ENCODE peak calls at places on chromosomes 16 and 17, in ten cellular contexts. One of them, this sample, is unnamed.

GRCh38 chr16:46911650-46912049 is 27.5 kb downstream of the GPT2 start:
- DNase-seq in mesothelial cell of epicardium: no peak
- DNase-seq in progenitor cell of endocrine pancreas: no peak
- DNase-seq in left lung: no peak
- DNase-seq in heart right ventricle: no peak
- DNase-seq in prostate gland: peak
- DNase-seq in mucosa of descending colon: no peak
- DNase-seq in MM.1S: no peak
- DNase-seq in retinal pigment epithelial cell: no peak
- DNase-seq in IMR-90: no peak
- DNase-seq in this sample: no peak

GRCh38 chr16:14475370-14476139 is 154.5 kb downstream of the PARN start:
- DNase-seq in progenitor cell of endocrine pancreas: no peak
- DNase-seq in mesothelial cell of epicardium: no peak
- DNase-seq in prostate gland: peak
- DNase-seq in left lung: no peak
- DNase-seq in mucosa of descending colon: no peak
- DNase-seq in IMR-90: peak
- DNase-seq in MM.1S: no peak
- DNase-seq in heart right ventricle: no peak
- DNase-seq in retinal pigment epithelial cell: no peak
- DNase-seq in this sample: no peak

GRCh38 chr16:87344931-87345631 is 27.9 kb upstream of the C16orf95 start:
- DNase-seq in retinal pigment epithelial cell: no peak
- DNase-seq in IMR-90: no peak
- DNase-seq in mucosa of descending colon: peak
- DNase-seq in heart right ventricle: peak
- DNase-seq in left lung: no peak
- DNase-seq in MM.1S: no peak
- DNase-seq in prostate gland: no peak
- DNase-seq in mesothelial cell of epicardium: no peak
- DNase-seq in progenitor cell of endocrine pancreas: no peak
- DNase-seq in this sample: no peak

GRCh38 chr17:45925311-45925710 is 31.0 kb downstream of the MAPT start:
- DNase-seq in mucosa of descending colon: no peak
- DNase-seq in left lung: no peak
- DNase-seq in retinal pigment epithelial cell: no peak
- DNase-seq in mesothelial cell of epicardium: no peak
- DNase-seq in prostate gland: no peak
- DNase-seq in MM.1S: no peak
- DNase-seq in IMR-90: no peak
- DNase-seq in heart right ventricle: no peak
- DNase-seq in progenitor cell of endocrine pancreas: no peak
- DNase-seq in this sample: no peak

GRCh38 chr16:83653785-83654184 is 154.0 kb upstream of the HSBP1 start:
- DNase-seq in mesothelial cell of epicardium: no peak
- DNase-seq in retinal pigment epithelial cell: peak
- DNase-seq in mucosa of descending colon: no peak
- DNase-seq in heart right ventricle: no peak
- DNase-seq in MM.1S: no peak
- DNase-seq in IMR-90: peak
- DNase-seq in prostate gland: no peak
- DNase-seq in left lung: no peak
- DNase-seq in progenitor cell of endocrine pancreas: no peak
- DNase-seq in this sample: no peak

GRCh38 chr17:10843806-10844205 is 5.9 kb upstream of the PIRT start:
- DNase-seq in left lung: no peak
- DNase-seq in prostate gland: peak
- DNase-seq in IMR-90: no peak
- DNase-seq in mesothelial cell of epicardium: no peak
- DNase-seq in heart right ventricle: peak
- DNase-seq in MM.1S: no peak
- DNase-seq in retinal pigment epithelial cell: no peak
- DNase-seq in progenitor cell of endocrine pancreas: no peak
- DNase-seq in mucosa of descending colon: peak
- DNase-seq in this sample: no peak

GRCh38 chr17:560379-560935 is 154.2 kb downstream of the VPS53 start:
- DNase-seq in MM.1S: no peak
- DNase-seq in progenitor cell of endocrine pancreas: no peak
- DNase-seq in left lung: no peak
- DNase-seq in IMR-90: peak
- DNase-seq in mesothelial cell of epicardium: no peak
- DNase-seq in mucosa of descending colon: no peak
- DNase-seq in prostate gland: no peak
- DNase-seq in retinal pigment epithelial cell: no peak
- DNase-seq in heart right ventricle: peak
- DNase-seq in this sample: no peak

GRCh38 chr17:13750783-13751484 is 149.2 kb upstream of the HS3ST3A1 start:
- DNase-seq in left lung: no peak
- DNase-seq in IMR-90: peak
- DNase-seq in prostate gland: no peak
- DNase-seq in retinal pigment epithelial cell: no peak
- DNase-seq in mesothelial cell of epicardium: no peak
- DNase-seq in heart right ventricle: no peak
- DNase-seq in MM.1S: no peak
- DNase-seq in progenitor cell of endocrine pancreas: no peak
- DNase-seq in mucosa of descending colon: no peak
- DNase-seq in this sample: no peak

GRCh38 chr16:11986521-11987057 is 10.1 kb downstream of the SNX29 start:
- DNase-seq in mesothelial cell of epicardium: no peak
- DNase-seq in progenitor cell of endocrine pancreas: no peak
- DNase-seq in MM.1S: no peak
- DNase-seq in IMR-90: peak
- DNase-seq in heart right ventricle: no peak
- DNase-seq in left lung: no peak
- DNase-seq in mucosa of descending colon: no peak
- DNase-seq in prostate gland: no peak
- DNase-seq in retinal pigment epithelial cell: no peak
- DNase-seq in this sample: no peak

GRCh38 chr17:75512946-75513666 is 2.2 kb downstream of the CASKIN2 start:
- DNase-seq in IMR-90: peak
- DNase-seq in heart right ventricle: no peak
- DNase-seq in mucosa of descending colon: no peak
- DNase-seq in prostate gland: no peak
- DNase-seq in left lung: no peak
- DNase-seq in mesothelial cell of epicardium: no peak
- DNase-seq in retinal pigment epithelial cell: no peak
- DNase-seq in progenitor cell of endocrine pancreas: no peak
- DNase-seq in MM.1S: no peak
- DNase-seq in this sample: no peak

GRCh38 chr17:78912082-78912481 is 9.1 kb upstream of the CEP295NL start:
- DNase-seq in MM.1S: no peak
- DNase-seq in retinal pigment epithelial cell: no peak
- DNase-seq in left lung: no peak
- DNase-seq in mucosa of descending colon: no peak
- DNase-seq in progenitor cell of endocrine pancreas: no peak
- DNase-seq in mesothelial cell of epicardium: no peak
- DNase-seq in IMR-90: no peak
- DNase-seq in prostate gland: no peak
- DNase-seq in heart right ventricle: no peak
- DNase-seq in this sample: no peak

GRCh38 chr17:77087650-77088454 is 52.9 kb upstream of the SEC14L1 start:
- DNase-seq in heart right ventricle: no peak
- DNase-seq in mucosa of descending colon: no peak
- DNase-seq in IMR-90: no peak
- DNase-seq in prostate gland: no peak
- DNase-seq in mesothelial cell of epicardium: no peak
- DNase-seq in retinal pigment epithelial cell: no peak
- DNase-seq in left lung: no peak
- DNase-seq in MM.1S: no peak
- DNase-seq in progenitor cell of endocrine pancreas: no peak
- DNase-seq in this sample: no peak

GRCh38 chr17:77089118-77089477 is 51.7 kb upstream of the SEC14L1 start:
- DNase-seq in mucosa of descending colon: no peak
- DNase-seq in MM.1S: peak
- DNase-seq in IMR-90: no peak
- DNase-seq in mesothelial cell of epicardium: no peak
- DNase-seq in heart right ventricle: no peak
- DNase-seq in retinal pigment epithelial cell: no peak
- DNase-seq in left lung: no peak
- DNase-seq in prostate gland: no peak
- DNase-seq in progenitor cell of endocrine pancreas: no peak
- DNase-seq in this sample: no peak

GRCh38 chr17:77085916-77086432 is 54.8 kb upstream of the SEC14L1 start:
- DNase-seq in retinal pigment epithelial cell: no peak
- DNase-seq in left lung: peak
- DNase-seq in IMR-90: no peak
- DNase-seq in mucosa of descending colon: no peak
- DNase-seq in MM.1S: peak
- DNase-seq in progenitor cell of endocrine pancreas: no peak
- DNase-seq in prostate gland: no peak
- DNase-seq in heart right ventricle: no peak
- DNase-seq in mesothelial cell of epicardium: no peak
- DNase-seq in this sample: no peak

GRCh38 chr17:77088455-77089117 is 52.2 kb upstream of the SEC14L1 start:
- DNase-seq in progenitor cell of endocrine pancreas: peak
- DNase-seq in IMR-90: peak
- DNase-seq in heart right ventricle: peak
- DNase-seq in mesothelial cell of epicardium: peak
- DNase-seq in left lung: peak
- DNase-seq in retinal pigment epithelial cell: peak
- DNase-seq in MM.1S: peak
- DNase-seq in mucosa of descending colon: peak
- DNase-seq in prostate gland: peak
- DNase-seq in this sample: peak

GRCh38 chr17:77086433-77087010 is 54.2 kb upstream of the SEC14L1 start:
- DNase-seq in MM.1S: peak
- DNase-seq in IMR-90: peak
- DNase-seq in progenitor cell of endocrine pancreas: peak
- DNase-seq in mucosa of descending colon: peak
- DNase-seq in retinal pigment epithelial cell: no peak
- DNase-seq in prostate gland: peak
- DNase-seq in left lung: peak
- DNase-seq in mesothelial cell of epicardium: peak
- DNase-seq in heart right ventricle: peak
- DNase-seq in this sample: no peak
- TF ChIP-seq CTCF in MM.1S: peak
- TF ChIP-seq CTCF in IMR-90: peak
- TF ChIP-seq CTCF in progenitor cell of endocrine pancreas: peak
- TF ChIP-seq CTCF in mucosa of descending colon: peak
- TF ChIP-seq CTCF in retinal pigment epithelial cell: peak
- TF ChIP-seq CTCF in prostate gland: peak
- TF ChIP-seq CTCF in left lung: peak
- TF ChIP-seq CTCF in mesothelial cell of epicardium: peak
- TF ChIP-seq CTCF in heart right ventricle: peak
- TF ChIP-seq CTCF in this sample: peak

DNA sequence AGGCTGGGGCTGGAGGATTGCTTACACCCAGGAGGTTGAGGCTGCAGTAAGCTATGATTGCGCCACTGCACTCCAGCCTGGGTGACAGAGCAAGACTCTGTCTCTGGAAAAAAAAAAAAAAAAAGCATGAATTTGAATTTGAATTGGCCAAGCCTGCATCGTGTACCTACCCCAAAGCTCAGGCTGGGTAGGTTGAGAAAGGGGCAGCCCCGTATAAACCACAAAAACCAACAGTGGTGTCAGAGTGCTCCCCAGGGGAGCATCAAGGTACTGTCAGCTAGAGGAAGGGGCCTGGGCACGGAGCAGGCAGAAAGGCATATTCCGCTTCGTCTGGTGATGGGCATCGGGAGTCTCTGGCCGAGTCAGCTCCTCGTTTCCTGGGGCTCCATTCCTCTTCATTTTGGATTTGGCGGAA is 40.9 kb downstream of the RAP1GAP2 start:
- DNase-seq in mucosa of descending colon: no peak
- DNase-seq in prostate gland: no peak
- DNase-seq in left lung: no peak
- DNase-seq in progenitor cell of endocrine pancreas: no peak
- DNase-seq in mesothelial cell of epicardium: no peak
- DNase-seq in IMR-90: no peak
- DNase-seq in heart right ventricle: no peak
- DNase-seq in MM.1S: peak
- DNase-seq in retinal pigment epithelial cell: no peak
- DNase-seq in this sample: no peak
- TF ChIP-seq CTCF in mucosa of descending colon: no peak
- TF ChIP-seq CTCF in prostate gland: no peak
- TF ChIP-seq CTCF in left lung: no peak
- TF ChIP-seq CTCF in progenitor cell of endocrine pancreas: no peak
- TF ChIP-seq CTCF in mesothelial cell of epicardium: no peak
- TF ChIP-seq CTCF in IMR-90: no peak
- TF ChIP-seq CTCF in heart right ventricle: no peak
- TF ChIP-seq CTCF in MM.1S: peak
- TF ChIP-seq CTCF in retinal pigment epithelial cell: no peak
- TF ChIP-seq CTCF in this sample: no peak

DNA sequence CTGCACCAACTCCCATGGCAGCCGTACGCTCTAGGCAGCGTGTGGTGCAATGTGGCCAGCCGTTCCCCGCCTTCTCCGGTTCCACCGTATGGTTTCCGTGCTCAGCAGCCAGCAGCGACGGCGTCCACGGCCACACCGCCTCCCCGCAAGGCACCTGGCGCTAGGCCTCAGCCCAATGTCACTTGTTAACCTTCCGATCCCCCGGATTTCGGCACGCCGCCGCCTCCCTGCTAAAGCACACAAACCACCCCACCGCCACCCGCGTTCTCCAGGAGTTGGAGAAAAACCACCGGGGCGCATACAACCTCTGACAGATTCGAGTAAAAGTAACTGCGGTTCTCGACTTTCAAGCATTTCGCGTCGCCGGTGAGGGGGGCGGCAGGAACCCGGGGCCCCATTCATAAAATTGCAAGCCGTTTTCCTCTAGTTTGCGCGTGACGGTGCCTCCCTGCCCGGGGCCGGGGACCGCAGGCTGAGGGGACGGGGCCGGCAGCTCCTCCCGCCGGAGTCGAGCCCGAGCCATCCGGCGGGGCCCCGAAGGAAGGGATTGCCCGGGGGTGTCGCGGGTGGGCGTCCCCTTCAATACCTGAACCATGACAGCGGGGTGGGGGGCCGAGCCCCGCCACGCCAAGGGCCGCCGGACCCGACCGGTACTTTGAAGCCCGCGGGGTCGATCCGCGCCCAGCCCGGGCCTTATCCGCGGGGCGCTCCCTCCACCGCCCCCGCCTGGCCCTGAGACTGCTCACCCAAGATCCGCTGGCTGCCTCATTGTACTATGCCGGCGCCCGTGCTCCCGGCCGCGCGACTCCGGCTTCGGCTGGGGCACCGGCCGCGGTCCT is at the start of gene TEX2:
- DNase-seq in progenitor cell of endocrine pancreas: peak
- DNase-seq in IMR-90: no peak
- DNase-seq in retinal pigment epithelial cell: no peak
- DNase-seq in heart right ventricle: peak
- DNase-seq in left lung: peak
- DNase-seq in MM.1S: peak
- DNase-seq in mesothelial cell of epicardium: peak
- DNase-seq in prostate gland: peak
- DNase-seq in mucosa of descending colon: peak
- DNase-seq in this sample: no peak
- TF ChIP-seq CTCF in progenitor cell of endocrine pancreas: no peak
- TF ChIP-seq CTCF in IMR-90: no peak
- TF ChIP-seq CTCF in retinal pigment epithelial cell: no peak
- TF ChIP-seq CTCF in heart right ventricle: no peak
- TF ChIP-seq CTCF in left lung: no peak
- TF ChIP-seq CTCF in MM.1S: no peak
- TF ChIP-seq CTCF in mesothelial cell of epicardium: no peak
- TF ChIP-seq CTCF in prostate gland: no peak
- TF ChIP-seq CTCF in mucosa of descending colon: no peak
- TF ChIP-seq CTCF in this sample: no peak

DNA sequence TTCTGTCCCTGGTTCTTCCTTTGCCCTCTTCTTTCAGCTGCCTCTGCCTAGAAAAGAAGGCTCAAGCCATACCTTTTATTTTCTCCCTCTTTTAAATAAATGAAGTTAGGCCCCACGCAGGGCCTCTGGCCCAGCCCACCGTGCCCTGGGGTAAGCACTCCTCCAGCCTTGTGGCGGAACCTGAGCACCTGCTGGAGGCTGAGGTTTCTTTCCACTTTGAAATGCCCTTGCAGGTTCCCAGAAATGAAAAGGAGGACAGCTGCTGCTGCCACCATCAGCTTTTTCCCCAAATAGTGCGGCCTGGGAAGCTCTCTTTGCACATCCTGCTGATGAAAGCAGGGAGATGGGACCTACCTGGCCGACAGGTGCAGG is 139.4 kb downstream of the CCDC182 start:
- DNase-seq in heart right ventricle: no peak
- DNase-seq in IMR-90: no peak
- DNase-seq in prostate gland: no peak
- DNase-seq in left lung: no peak
- DNase-seq in retinal pigment epithelial cell: no peak
- DNase-seq in progenitor cell of endocrine pancreas: no peak
- DNase-seq in MM.1S: no peak
- DNase-seq in mesothelial cell of epicardium: no peak
- DNase-seq in mucosa of descending colon: no peak
- DNase-seq in this sample: no peak
- TF ChIP-seq CTCF in heart right ventricle: no peak
- TF ChIP-seq CTCF in IMR-90: no peak
- TF ChIP-seq CTCF in prostate gland: no peak
- TF ChIP-seq CTCF in left lung: no peak
- TF ChIP-seq CTCF in retinal pigment epithelial cell: no peak
- TF ChIP-seq CTCF in progenitor cell of endocrine pancreas: no peak
- TF ChIP-seq CTCF in MM.1S: no peak
- TF ChIP-seq CTCF in mesothelial cell of epicardium: no peak
- TF ChIP-seq CTCF in mucosa of descending colon: no peak
- TF ChIP-seq CTCF in this sample: no peak